ENCODE peak calls at places on chromosome 11, in eight cellular contexts. T is NCI-H69, K is cortex of kidney, Q is left cardiac atrium, V is AG08396, M is left lobe of liver, I is hypothalamus, N is glutamatergic neuron. H is an unnamed sample.

GRCh38 chr11:68430801-68431200 is 29.8 kb upstream of the PPP6R3 start:
- DNase-seq in V (no peak), M (no peak), I (no peak), K (no peak), T (peak), N (no peak), Q (no peak), H (no peak)

GRCh38 chr11:3162410-3163240 is 2.5 kb downstream of the OSBPL5 start:
- DNase-seq in T (no peak), K (no peak), M (no peak), V (no peak), N (no peak), I (no peak), Q (peak), H (no peak)

GRCh38 chr11:72155751-72156150 is 20.2 kb downstream of the FOLR3 start:
- DNase-seq in I (no peak), N (no peak), M (no peak), K (no peak), T (no peak), V (no peak), Q (no peak), H (no peak)

GRCh38 chr11:1296287-1296686 is 13.1 kb downstream of the TOLLIP start:
- DNase-seq in Q (no peak), I (no peak), V (no peak), M (peak), N (no peak), T (no peak), K (no peak), H (no peak)

GRCh38 chr11:61384271-61385242 is 7.8 kb upstream of the TMEM216 start:
- DNase-seq in I (no peak), M (no peak), T (peak), K (no peak), N (peak), Q (no peak), V (no peak), H (no peak)

GRCh38 chr11:68659158-68659921 is 25.0 kb upstream of the GAL start:
- DNase-seq in I (peak), V (peak), M (no peak), K (no peak), T (peak), Q (peak), N (peak), H (no peak)

GRCh38 chr11:16603890-16604783 is 134.3 kb upstream of the C11orf58 start:
- DNase-seq in Q (peak), I (no peak), N (peak), T (peak), V (peak), M (peak), K (no peak), H (no peak)

GRCh38 chr11:14310696-14311095 is 48.3 kb downstream of the RRAS2 start:
- DNase-seq in Q (no peak), N (no peak), V (no peak), K (no peak), I (no peak), M (no peak), T (no peak), H (no peak)

GRCh38 chr11:20672575-20672974 is 3.2 kb downstream of the NELL1 start:
- DNase-seq in Q (no peak), N (no peak), T (peak), M (no peak), K (no peak), I (no peak), V (no peak), H (no peak)

GRCh38 chr11:120612363-120613263 is 101.1 kb downstream of the GRIK4 start:
- DNase-seq in I (no peak), K (no peak), N (no peak), M (no peak), T (no peak), Q (peak), V (peak), H (no peak)

GRCh38 chr11:61121917-61122316 is 19.6 kb downstream of the CD5 start:
- DNase-seq in V (no peak), T (no peak), K (no peak), Q (no peak), I (no peak), M (no peak), N (no peak), H (no peak)

GRCh38 chr11:44527476-44527875 is 38.0 kb upstream of the CD82 start:
- DNase-seq in N (no peak), Q (no peak), T (no peak), V (no peak), I (no peak), K (no peak), M (no peak), H (no peak)

H was measured in keratinocyte.